ENCODE peak calls at places on chromosomes 3 and 15, in four cellular contexts. Y is IMR-90, R is A549, L is K562. Q is an unnamed sample.

GRCh38 chr3:36763111-36763849 is 1.1 kb downstream of the DCLK3 start:
- DNase-seq in Y (no peak), R (no peak), L (no peak), Q (no peak)

GRCh38 chr15:64089553-64090280 is 3.9 kb downstream of the CIAO2A start:
- DNase-seq in Y (no peak), R (no peak), L (no peak), Q (no peak)

GRCh38 chr15:51046799-51047449 is 47.8 kb downstream of the TNFAIP8L3 start:
- DNase-seq in Y (peak; percentile 39), R (no peak), L (no peak), Q (peak; percentile 78)

GRCh38 chr3:81352867-81353266 is 408.6 kb downstream of the GBE1 start:
- DNase-seq in Y (peak; percentile 8), R (peak; percentile 62), L (no peak), Q (peak; percentile 40)

GRCh38 chr15:98690272-98690671 is 41.9 kb downstream of the IGF1R start:
- DNase-seq in Y (peak; percentile 47), R (no peak), L (no peak), Q (no peak)

GRCh38 chr15:69854521-69855171 is 243.1 kb downstream of the TLE3 start:
- DNase-seq in Y (peak; percentile 94), R (peak; percentile 9), L (no peak), Q (no peak)

GRCh38 chr3:69212411-69213160 is 90.2 kb upstream of the LMOD3 start:
- DNase-seq in Y (peak; percentile 62), R (peak; percentile 89), L (no peak), Q (peak; percentile 63)

GRCh38 chr3:146818866-146819265 is 213.7 kb upstream of the PLSCR5 start:
- DNase-seq in Y (no peak), R (no peak), L (no peak), Q (no peak)

DNA sequence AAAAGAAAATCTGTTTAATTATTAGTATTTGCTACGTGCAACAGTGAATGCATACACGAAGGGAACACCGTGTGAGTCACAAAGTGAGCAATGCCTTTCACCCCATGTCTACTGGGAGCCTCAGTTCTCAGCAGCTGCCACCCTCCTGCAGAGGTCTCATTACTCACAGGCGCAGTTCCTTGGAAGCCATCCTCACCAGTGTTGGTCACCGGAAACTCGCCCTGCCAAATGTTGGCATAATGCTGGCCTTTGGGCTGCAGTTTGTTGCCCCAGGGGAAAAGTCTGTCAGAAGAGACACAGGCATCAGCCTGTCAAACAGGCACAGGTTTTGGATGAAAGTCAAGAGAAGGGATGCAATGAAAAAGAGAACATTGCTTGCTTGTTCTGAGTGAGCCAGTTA is 50.1 kb downstream of the SUMF1 start:
- DNase-seq in Y (peak; percentile 92), R (peak; percentile 63), L (no peak), Q (no peak)
- TF ChIP-seq MAZ in Y (peak; percentile 18), R (no peak), L (no peak), Q (no peak)

GRCh38 chr3:50237133-50237651 is 1.2 kb downstream of the GNAI2 start:
- DNase-seq in Y (no peak), R (no peak), L (no peak), Q (no peak)
- TF ChIP-seq MAZ in Y (no peak), R (no peak), L (no peak), Q (no peak)

DNA sequence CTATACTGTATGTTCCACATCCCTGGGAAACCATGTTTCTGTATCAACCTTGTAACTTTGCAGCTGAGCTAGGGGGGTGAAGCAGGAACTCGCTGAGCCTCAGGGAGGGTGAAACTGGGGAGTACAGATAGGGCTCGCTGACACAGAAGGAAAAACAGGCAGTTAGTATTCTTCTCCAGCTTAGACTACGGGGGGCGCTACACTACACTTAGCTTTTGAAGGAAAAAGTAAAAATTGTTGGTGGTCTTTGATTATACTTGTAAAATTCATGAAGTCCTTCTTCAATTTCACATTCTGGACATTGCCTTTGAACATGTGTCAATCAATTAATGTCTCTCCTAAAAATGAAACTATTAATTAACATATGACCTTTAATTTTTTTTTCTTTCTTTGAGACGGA is 73.5 kb upstream of the RGMA start:
- DNase-seq in Y (no peak), R (no peak), L (no peak), Q (no peak)
- TF ChIP-seq MAZ in Y (no peak), R (no peak), L (no peak), Q (no peak)

GRCh38 chr3:67288707-67289106 is 290.6 kb downstream of the KBTBD8 start:
- DNase-seq in Y (no peak), R (no peak), L (no peak), Q (no peak)
- TF ChIP-seq MAZ in Y (no peak), R (no peak), L (no peak), Q (no peak)

DNA sequence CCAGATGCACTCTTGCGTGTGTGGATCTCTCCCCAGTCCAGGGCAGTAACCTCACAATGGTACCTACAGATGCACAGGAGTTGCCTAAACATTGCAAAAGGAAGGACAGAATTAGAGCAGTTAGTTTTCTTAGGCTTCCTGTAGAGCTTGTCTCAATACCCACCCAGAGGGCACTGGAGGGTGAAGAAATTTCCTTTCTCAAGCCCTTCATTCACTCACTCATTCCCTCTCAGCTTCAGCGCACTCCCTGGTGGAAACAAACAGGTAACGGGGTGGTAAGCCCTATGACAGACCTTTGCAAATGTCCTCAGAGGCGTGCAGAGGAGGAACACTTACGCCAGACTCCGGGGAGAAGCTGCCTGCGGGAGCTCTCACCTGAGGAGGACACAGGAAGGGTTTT is 267.4 kb upstream of the HES1 start:
- DNase-seq in Y (no peak), R (no peak), L (no peak), Q (no peak)
- TF ChIP-seq MAZ in Y (no peak), R (no peak), L (no peak), Q (no peak)

Q was measured in HepG2.